ENCODE peak calls at places on chromosomes 11 and 22, in five cellular contexts. One of them, this sample, is unnamed.

GRCh38 chr11:16896716-16897115 is 117.5 kb downstream of the PLEKHA7 start:
- DNase-seq in mucosa of descending colon: no peak
- DNase-seq in upper lobe of right lung: no peak
- DNase-seq in natural killer cell: no peak
- DNase-seq in fibroblast of lung: no peak
- DNase-seq in this sample: no peak

GRCh38 chr11:120400564-120401364 is 64.6 kb downstream of the ARHGEF12 start:
- DNase-seq in mucosa of descending colon: no peak
- DNase-seq in upper lobe of right lung: no peak
- DNase-seq in natural killer cell: no peak
- DNase-seq in fibroblast of lung: peak; percentile 99
- DNase-seq in this sample: no peak

GRCh38 chr22:47151490-47151889 is 389.0 kb downstream of the TBC1D22A start:
- DNase-seq in mucosa of descending colon: no peak
- DNase-seq in upper lobe of right lung: no peak
- DNase-seq in natural killer cell: no peak
- DNase-seq in fibroblast of lung: peak; percentile 52
- DNase-seq in this sample: no peak

GRCh38 chr22:46726066-46726985 is 11.7 kb downstream of the CERK start:
- DNase-seq in mucosa of descending colon: peak; percentile 44
- DNase-seq in upper lobe of right lung: no peak
- DNase-seq in natural killer cell: no peak
- DNase-seq in fibroblast of lung: no peak
- DNase-seq in this sample: no peak

GRCh38 chr22:39935116-39935515 is 25.1 kb upstream of the TMA7B start:
- DNase-seq in mucosa of descending colon: no peak
- DNase-seq in upper lobe of right lung: no peak
- DNase-seq in natural killer cell: no peak
- DNase-seq in fibroblast of lung: no peak
- DNase-seq in this sample: no peak

GRCh38 chr22:48800886-48801607 is 1026.6 kb downstream of the BRD1 start:
- DNase-seq in mucosa of descending colon: no peak
- DNase-seq in upper lobe of right lung: no peak
- DNase-seq in natural killer cell: no peak
- DNase-seq in fibroblast of lung: no peak
- DNase-seq in this sample: no peak

GRCh38 chr11:106061249-106061794 is 15.8 kb downstream of the KBTBD3 start:
- DNase-seq in mucosa of descending colon: no peak
- DNase-seq in upper lobe of right lung: no peak
- DNase-seq in natural killer cell: no peak
- DNase-seq in fibroblast of lung: no peak
- DNase-seq in this sample: no peak

GRCh38 chr11:64226507-64227051 is 505 bp downstream of the NUDT22 start:
- DNase-seq in mucosa of descending colon: peak; percentile 91
- DNase-seq in upper lobe of right lung: peak; percentile 87
- DNase-seq in natural killer cell: peak; percentile 54
- DNase-seq in fibroblast of lung: no peak
- DNase-seq in this sample: no peak

GRCh38 chr11:61065955-61066638 is 36.2 kb upstream of the CD5 start:
- DNase-seq in mucosa of descending colon: no peak
- DNase-seq in upper lobe of right lung: no peak
- DNase-seq in natural killer cell: no peak
- DNase-seq in fibroblast of lung: no peak
- DNase-seq in this sample: no peak

GRCh38 chr11:64608636-64609035 is 17.6 kb downstream of the SLC22A12 start:
- DNase-seq in mucosa of descending colon: no peak
- DNase-seq in upper lobe of right lung: no peak
- DNase-seq in natural killer cell: no peak
- DNase-seq in fibroblast of lung: no peak
- DNase-seq in this sample: no peak

GRCh38 chr22:30286813-30287625 is 2.3 kb downstream of the CASTOR1 start:
- DNase-seq in mucosa of descending colon: peak; percentile 86
- DNase-seq in upper lobe of right lung: peak; percentile 89
- DNase-seq in natural killer cell: peak; percentile 83
- DNase-seq in fibroblast of lung: peak; percentile 29
- DNase-seq in this sample: peak; percentile 74

GRCh38 chr11:85123752-85124231 is 503.4 kb downstream of the DLG2 start:
- DNase-seq in mucosa of descending colon: no peak
- DNase-seq in upper lobe of right lung: no peak
- DNase-seq in natural killer cell: no peak
- DNase-seq in fibroblast of lung: no peak
- DNase-seq in this sample: no peak

GRCh38 chr11:67606150-67606476 is 623 bp upstream of the NDUFV1 start:
- DNase-seq in mucosa of descending colon: peak; percentile 60
- DNase-seq in upper lobe of right lung: no peak
- DNase-seq in natural killer cell: no peak
- DNase-seq in fibroblast of lung: no peak
- DNase-seq in this sample: no peak

GRCh38 chr11:94493443-94494199 is at the start of the genes ANKRD49 and MRE11:
- DNase-seq in mucosa of descending colon: peak; percentile 98
- DNase-seq in upper lobe of right lung: peak; percentile 97
- DNase-seq in natural killer cell: peak; percentile 97
- DNase-seq in fibroblast of lung: peak; percentile 98
- DNase-seq in this sample: peak; percentile 92

GRCh38 chr11:94494200-94494545 is 389 bp downstream of the ANKRD49 start:
- DNase-seq in mucosa of descending colon: no peak
- DNase-seq in upper lobe of right lung: no peak
- DNase-seq in natural killer cell: no peak
- DNase-seq in fibroblast of lung: no peak
- DNase-seq in this sample: no peak

DNA sequence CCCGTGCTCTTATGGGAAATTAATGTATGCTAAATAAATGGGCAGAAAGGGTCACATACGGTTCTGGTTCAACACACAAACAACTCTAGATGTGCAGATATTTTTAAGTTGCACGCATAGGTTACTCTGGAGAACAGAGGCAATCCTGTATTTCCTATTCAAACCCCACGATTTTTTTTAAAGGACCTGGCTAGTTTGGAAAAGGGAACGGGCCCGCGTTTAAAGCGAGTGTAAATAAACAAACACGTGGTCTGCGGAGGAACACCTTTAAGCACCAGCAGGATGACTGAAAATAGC is 550 bp downstream of the MRE11 start:
- DNase-seq in mucosa of descending colon: no peak
- DNase-seq in upper lobe of right lung: no peak
- DNase-seq in natural killer cell: no peak
- DNase-seq in fibroblast of lung: no peak
- DNase-seq in this sample: no peak
- TF ChIP-seq CTCF in mucosa of descending colon: no peak
- TF ChIP-seq CTCF in upper lobe of right lung: no peak
- TF ChIP-seq CTCF in natural killer cell: no peak
- TF ChIP-seq CTCF in fibroblast of lung: no peak
- TF ChIP-seq CTCF in this sample: no peak

DNA sequence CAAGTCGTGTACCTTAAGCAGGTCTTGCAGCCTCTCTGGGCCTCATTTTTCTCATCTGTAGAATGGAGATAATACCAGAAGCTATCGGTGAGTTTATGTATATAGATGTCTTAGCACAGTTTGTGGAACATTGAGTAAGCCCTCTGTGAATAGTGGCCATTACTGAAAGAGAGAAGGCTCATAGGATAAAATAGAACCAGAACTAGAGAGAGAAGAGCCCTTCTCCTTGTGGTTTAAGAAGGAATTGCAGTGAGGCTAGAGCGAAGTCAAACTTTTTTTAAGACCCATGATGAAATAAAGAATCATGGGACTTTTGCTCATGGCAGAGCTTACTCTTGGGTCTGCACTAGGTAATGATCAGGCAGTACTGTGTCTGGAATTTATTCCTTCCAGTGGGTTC is 137.1 kb downstream of the TRIM44 start:
- DNase-seq in mucosa of descending colon: no peak
- DNase-seq in upper lobe of right lung: no peak
- DNase-seq in natural killer cell: no peak
- DNase-seq in fibroblast of lung: no peak
- DNase-seq in this sample: no peak
- TF ChIP-seq CTCF in mucosa of descending colon: no peak
- TF ChIP-seq CTCF in upper lobe of right lung: peak; percentile 11
- TF ChIP-seq CTCF in natural killer cell: no peak
- TF ChIP-seq CTCF in fibroblast of lung: no peak
- TF ChIP-seq CTCF in this sample: no peak

DNA sequence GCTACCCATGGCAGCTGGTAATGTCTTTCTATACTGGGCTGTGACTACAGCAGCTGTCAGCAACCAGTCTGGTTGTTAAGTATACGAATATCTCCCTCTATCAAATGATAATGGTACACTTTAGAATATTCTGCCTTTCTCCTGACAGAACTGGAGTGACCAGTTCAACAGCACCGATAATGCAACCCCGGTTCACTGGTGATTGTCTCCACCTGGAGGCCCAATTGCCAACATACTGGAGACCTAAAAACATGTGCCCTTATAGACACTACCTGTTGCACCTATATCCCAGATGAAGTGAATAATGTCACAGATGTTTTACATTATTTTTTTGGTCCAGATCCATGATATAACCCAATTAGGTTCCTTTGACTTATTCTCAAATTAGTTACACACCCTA is 21.1 kb downstream of the OR5P2 start:
- DNase-seq in mucosa of descending colon: no peak
- DNase-seq in upper lobe of right lung: no peak
- DNase-seq in natural killer cell: no peak
- DNase-seq in fibroblast of lung: no peak
- DNase-seq in this sample: no peak
- TF ChIP-seq CTCF in mucosa of descending colon: no peak
- TF ChIP-seq CTCF in upper lobe of right lung: no peak
- TF ChIP-seq CTCF in natural killer cell: no peak
- TF ChIP-seq CTCF in fibroblast of lung: no peak
- TF ChIP-seq CTCF in this sample: no peak

GRCh38 chr11:124793466-124794278 is 6.5 kb downstream of the MSANTD2 start:
- DNase-seq in mucosa of descending colon: no peak
- DNase-seq in upper lobe of right lung: no peak
- DNase-seq in natural killer cell: no peak
- DNase-seq in fibroblast of lung: peak; percentile 35
- DNase-seq in this sample: no peak
- TF ChIP-seq CTCF in mucosa of descending colon: peak; percentile 40
- TF ChIP-seq CTCF in upper lobe of right lung: peak; percentile 70
- TF ChIP-seq CTCF in natural killer cell: peak; percentile 79
- TF ChIP-seq CTCF in fibroblast of lung: peak; percentile 61
- TF ChIP-seq CTCF in this sample: no peak

This sample was measured in omental fat pad.